ENCODE peak calls at places on chromosomes 6 and 20, in ten cellular contexts. A is brain microvascular endothelial cell; C is neuronal stem cell; U is choroid plexus epithelial cell; W is HFF-Myc; Q is tibial artery; D is CD8-positive, alpha-beta T cell; G is thoracic aorta; O is fibroblast of lung; R is fibroblast of the aortic adventitia. F is an unnamed sample.

GRCh38 chr20:38450412-38450975 is 15.4 kb upstream of the SNHG17 start:
- DNase-seq in R (peak; percentile 46), C (no peak), G (no peak), U (no peak), Q (no peak), O (no peak), D (no peak), W (no peak), A (peak; percentile 88), F (no peak)

GRCh38 chr6:155093430-155093829 is 98.3 kb downstream of the TIAM2 start:
- DNase-seq in A (no peak), R (no peak), D (peak; percentile 22), W (no peak), O (no peak), Q (no peak), G (no peak), U (peak; percentile 35), C (no peak), F (no peak)

GRCh38 chr20:24867556-24867955 is 81.5 kb upstream of the CST7 start:
- DNase-seq in Q (no peak), O (no peak), U (no peak), C (no peak), D (no peak), A (no peak), R (no peak), W (no peak), G (no peak), F (no peak)

GRCh38 chr6:52362443-52363221 is 681 bp downstream of the PAQR8 start:
- DNase-seq in D (peak; percentile 49), A (peak; percentile 6), W (no peak), O (no peak), Q (peak; percentile 69), G (no peak), U (no peak), C (peak; percentile 27), R (no peak), F (no peak)

GRCh38 chr20:51884561-51884960 is 82.2 kb upstream of the SALL4 start:
- DNase-seq in A (peak; percentile 12), G (no peak), W (no peak), U (peak; percentile 28), Q (no peak), C (no peak), D (no peak), O (peak; percentile 22), R (peak; percentile 51), F (no peak)

GRCh38 chr6:20379231-20379630 is 22.4 kb upstream of the E2F3 start:
- DNase-seq in R (peak; percentile 4), U (no peak), W (no peak), G (no peak), D (no peak), C (no peak), A (no peak), O (no peak), Q (no peak), F (no peak)

GRCh38 chr6:44058617-44059358 is 68.5 kb downstream of the MRPL14 start:
- DNase-seq in C (no peak), D (peak; percentile 18), W (peak; percentile 95), U (peak; percentile 100), G (peak; percentile 84), R (peak; percentile 99), O (peak; percentile 100), A (peak; percentile 100), Q (peak; percentile 91), F (peak; percentile 99)

GRCh38 chr6:24719125-24719931 is at the start of gene C6orf62:
- DNase-seq in G (no peak), W (no peak), U (no peak), R (peak; percentile 27), O (no peak), Q (no peak), D (peak; percentile 46), A (peak; percentile 8), C (peak; percentile 6), F (no peak)

GRCh38 chr20:60501048-60501447 is 542.8 kb downstream of the CDH26 start:
- DNase-seq in O (no peak), U (no peak), A (no peak), R (no peak), Q (no peak), W (no peak), G (no peak), D (no peak), C (no peak), F (no peak)

GRCh38 chr6:31354788-31355539 is 2.0 kb downstream of the HLA-B start:
- DNase-seq in A (no peak), W (no peak), C (no peak), O (no peak), D (no peak), G (no peak), Q (no peak), R (no peak), U (no peak), F (no peak)
- H3K4me3 ChIP-seq in A (no peak overlapping the region), W (no peak overlapping the region), C (no peak overlapping the region), O (peak overlapping the region; percentile 80), D (peak overlapping the region; percentile 92), G (peak overlapping the region; percentile 91), Q (peak overlapping the region; percentile 77), R (peak overlapping the region; percentile 66), U (no peak overlapping the region), F (no peak overlapping the region)

GRCh38 chr20:56004611-56005388 is 519 bp downstream of the CBLN4 start:
- DNase-seq in C (peak; percentile 12), U (no peak), G (no peak), D (no peak), Q (no peak), A (no peak), O (no peak), W (no peak), R (no peak), F (no peak)

GRCh38 chr20:56001106-56001785 is 4.1 kb downstream of the CBLN4 start:
- DNase-seq in W (no peak), D (no peak), O (no peak), U (no peak), R (no peak), A (no peak), G (no peak), Q (no peak), C (no peak), F (no peak)

GRCh38 chr20:56001890-56002289 is 3.4 kb downstream of the CBLN4 start:
- DNase-seq in C (no peak), W (no peak), D (no peak), Q (no peak), A (no peak), G (no peak), O (no peak), R (no peak), U (no peak), F (no peak)

GRCh38 chr20:56003966-56004365 is 1.4 kb downstream of the CBLN4 start:
- DNase-seq in W (no peak), R (no peak), D (no peak), A (no peak), C (peak; percentile 48), O (no peak), Q (no peak), U (no peak), G (no peak), F (no peak)

GRCh38 chr20:56003111-56003800 is 2.1 kb downstream of the CBLN4 start:
- DNase-seq in C (no peak), Q (no peak), W (no peak), U (no peak), G (no peak), R (no peak), O (no peak), A (no peak), D (no peak), F (no peak)
- H3K4me3 ChIP-seq in C (no peak overlapping the region), Q (no peak overlapping the region), W (no peak overlapping the region), U (no peak overlapping the region), G (no peak overlapping the region), R (no peak overlapping the region), O (no peak overlapping the region), A (no peak overlapping the region), D (no peak overlapping the region), F (no peak overlapping the region)

GRCh38 chr6:72635636-72636035 is 13.8 kb downstream of the KCNQ5 start:
- DNase-seq in Q (no peak), A (no peak), C (no peak), R (no peak), G (no peak), O (no peak), D (no peak), W (no peak), U (no peak), F (no peak)
- H3K4me3 ChIP-seq in Q (no peak overlapping the region), A (no peak overlapping the region), C (no peak overlapping the region), R (no peak overlapping the region), G (no peak overlapping the region), O (no peak overlapping the region), D (no peak overlapping the region), W (no peak overlapping the region), U (no peak overlapping the region), F (no peak overlapping the region)

DNA sequence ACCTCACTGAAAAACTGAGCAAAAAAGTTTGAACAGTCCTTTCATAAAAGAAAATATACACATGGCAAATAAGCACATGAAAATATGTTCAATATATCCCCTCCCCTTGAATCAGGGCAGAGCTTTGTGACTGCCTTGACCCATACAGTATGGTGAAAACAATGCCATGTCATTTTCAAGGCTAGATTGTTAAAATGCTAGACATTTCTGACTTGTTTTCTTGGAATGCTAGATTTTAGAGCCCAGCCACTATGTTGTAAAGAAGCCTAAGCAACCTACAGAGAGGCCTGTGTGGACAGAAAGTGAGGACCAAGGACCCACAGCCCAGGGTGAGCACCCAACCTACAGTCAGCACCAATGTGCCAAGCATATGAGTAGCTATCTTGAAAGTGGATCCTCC is 17.1 kb upstream of the ASF1A start:
- DNase-seq in Q (no peak), W (no peak), A (peak; percentile 77), C (no peak), R (peak; percentile 70), U (peak; percentile 72), G (no peak), D (no peak), O (peak; percentile 54), F (peak; percentile 40)
- H3K4me3 ChIP-seq in Q (no peak overlapping the region), W (no peak overlapping the region), A (no peak overlapping the region), C (no peak overlapping the region), R (no peak overlapping the region), U (no peak overlapping the region), G (no peak overlapping the region), D (no peak overlapping the region), O (no peak overlapping the region), F (no peak overlapping the region)

DNA sequence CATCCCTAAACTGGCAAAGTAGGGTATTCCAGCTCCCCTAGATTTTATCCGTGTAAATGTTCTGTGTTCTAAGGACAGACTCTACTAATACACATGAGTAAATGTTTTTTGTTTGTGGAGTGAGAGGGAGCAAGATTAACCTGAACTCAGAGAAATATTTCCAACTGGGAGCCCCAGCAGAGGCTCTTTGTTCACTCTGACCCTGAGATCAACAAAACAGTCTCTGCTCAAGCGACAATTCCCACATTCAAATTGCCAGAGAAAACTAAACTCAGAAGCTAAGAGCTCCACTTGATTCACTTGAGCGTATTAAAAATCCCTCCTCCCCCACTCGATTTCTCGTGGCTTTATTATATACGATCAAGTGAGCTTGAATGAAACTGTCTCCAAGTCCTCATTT is 413.9 kb upstream of the JARID2 start:
- DNase-seq in G (no peak), Q (no peak), C (peak; percentile 45), A (no peak), W (no peak), D (no peak), O (no peak), R (no peak), U (no peak), F (no peak)
- H3K4me3 ChIP-seq in G (no peak overlapping the region), Q (no peak overlapping the region), C (no peak overlapping the region), A (no peak overlapping the region), W (no peak overlapping the region), D (no peak overlapping the region), O (no peak overlapping the region), R (no peak overlapping the region), U (no peak overlapping the region), F (no peak overlapping the region)